ENCODE peak calls at places on chromosome 7, in ten cellular contexts. B is NCI-H1105 treated with DMSO at 0.1 percent for 48 hours; C is stimulated activated CD4-positive, alpha-beta T cell treated with anti-CD3 and anti-CD28 coated beads, Interleukin-2, amount 100 ng/mL, for 48 hours; G is kidney tubule cell; N is nucleus accumbens; A is astrocyte of the spinal cord; Z is EH; T is HCT116; V is posterior cingulate gyrus; I is H4. Q is an unnamed sample.

GRCh38 chr7:17027803-17028163 is 146.0 kb upstream of the AGR3 start:
- DNase-seq in B (no peak), C (no peak), G (no peak), N (no peak), A (no peak), Z (no peak), T (no peak), V (no peak), I (no peak), Q (no peak)

GRCh38 chr7:91465595-91466061 is 201.4 kb downstream of the FZD1 start:
- DNase-seq in B (no peak), C (no peak), G (no peak), N (no peak), A (peak), Z (no peak), T (no peak), V (no peak), I (no peak), Q (no peak)

GRCh38 chr7:37065779-37066271 is 341.5 kb upstream of the AOAH start:
- DNase-seq in B (no peak), C (peak), G (peak), N (no peak), A (peak), Z (peak), T (no peak), V (no peak), I (peak), Q (no peak)

GRCh38 chr7:148701414-148701813 is 2.7 kb downstream of the CUL1 start:
- DNase-seq in B (no peak), C (no peak), G (peak), N (no peak), A (no peak), Z (peak), T (no peak), V (no peak), I (no peak), Q (no peak)

GRCh38 chr7:108436906-108437305 is 19.3 kb downstream of the NRCAM start:
- DNase-seq in B (no peak), C (no peak), G (no peak), N (no peak), A (no peak), Z (no peak), T (no peak), V (no peak), I (no peak), Q (no peak)

GRCh38 chr7:6656413-6656812 is 19.3 kb downstream of the ZNF316 start:
- DNase-seq in B (no peak), C (no peak), G (no peak), N (no peak), A (no peak), Z (no peak), T (no peak), V (no peak), I (no peak), Q (no peak)

GRCh38 chr7:57225666-57226065 is 93.4 kb upstream of the ZNF479 start:
- DNase-seq in B (no peak), C (no peak), G (no peak), N (no peak), A (no peak), Z (no peak), T (no peak), V (no peak), I (no peak), Q (no peak)

GRCh38 chr7:116888895-116889294 is 26.5 kb downstream of the CAPZA2 start:
- DNase-seq in B (no peak), C (no peak), G (no peak), N (no peak), A (no peak), Z (no peak), T (no peak), V (no peak), I (no peak), Q (no peak)

GRCh38 chr7:123271856-123272255 is 72.1 kb upstream of the SLC13A1 start:
- DNase-seq in B (no peak), C (no peak), G (no peak), N (no peak), A (no peak), Z (no peak), T (no peak), V (no peak), I (no peak), Q (peak)

GRCh38 chr7:75617634-75618234 is 121.0 kb downstream of the HIP1 start:
- DNase-seq in B (no peak), C (peak), G (no peak), N (peak), A (no peak), Z (no peak), T (no peak), V (no peak), I (peak), Q (peak)

GRCh38 chr7:4958477-4959301 is at the start of gene MMD2:
- DNase-seq in B (peak), C (no peak), G (no peak), N (no peak), A (no peak), Z (no peak), T (no peak), V (no peak), I (no peak), Q (no peak)

GRCh38 chr7:112985377-112985987 is 101.1 kb downstream of the GPR85 start:
- DNase-seq in B (no peak), C (no peak), G (no peak), N (no peak), A (peak), Z (peak), T (no peak), V (no peak), I (peak), Q (no peak)

GRCh38 chr7:477626-478220 is 41.9 kb downstream of the PDGFA start:
- DNase-seq in B (no peak), C (no peak), G (peak), N (no peak), A (no peak), Z (peak), T (no peak), V (no peak), I (no peak), Q (no peak)

GRCh38 chr7:87199241-87199640 is 20.3 kb downstream of the TMEM243 start:
- DNase-seq in B (no peak), C (no peak), G (no peak), N (no peak), A (no peak), Z (no peak), T (no peak), V (no peak), I (no peak), Q (no peak)

GRCh38 chr7:140403878-140404564 is at the start of gene RAB19:
- DNase-seq in B (peak), C (no peak), G (peak), N (no peak), A (no peak), Z (no peak), T (peak), V (no peak), I (no peak), Q (no peak)

GRCh38 chr7:23072043-23072442 is 33.5 kb upstream of the KLHL7 start:
- DNase-seq in B (no peak), C (no peak), G (no peak), N (no peak), A (peak), Z (peak), T (no peak), V (no peak), I (peak), Q (no peak)

GRCh38 chr7:116211006-116211912 is 920 bp downstream of the TES start:
- DNase-seq in B (peak), C (peak), G (peak), N (no peak), A (peak), Z (peak), T (peak), V (no peak), I (peak), Q (peak)

GRCh38 chr7:158017226-158018060 is 570.2 kb downstream of the PTPRN2 start:
- DNase-seq in B (peak), C (no peak), G (no peak), N (no peak), A (no peak), Z (no peak), T (no peak), V (no peak), I (no peak), Q (no peak)

GRCh38 chr7:79284226-79284625 is 169.2 kb downstream of the MAGI2 start:
- DNase-seq in B (no peak), C (no peak), G (no peak), N (no peak), A (no peak), Z (peak), T (no peak), V (no peak), I (no peak), Q (no peak)